ENCODE peak calls at places on chromosomes 4 and X, in five cellular contexts. One of them, this sample, is unnamed.

GRCh38 chr4:147078362-147078761 is 132.7 kb upstream of the TTC29 start:
- DNase-seq in H54: no peak
- DNase-seq in breast epithelium: no peak
- DNase-seq in HepG2: no peak
- DNase-seq in stomach: no peak
- DNase-seq in this sample: no peak

GRCh38 chr4:55866290-55866907 is 13.0 kb downstream of the EXOC1 start:
- DNase-seq in H54: peak
- DNase-seq in breast epithelium: no peak
- DNase-seq in HepG2: no peak
- DNase-seq in stomach: no peak
- DNase-seq in this sample: no peak

GRCh38 chr4:182343435-182343834 is 100.2 kb downstream of the TENM3 start:
- DNase-seq in H54: no peak
- DNase-seq in breast epithelium: no peak
- DNase-seq in HepG2: no peak
- DNase-seq in stomach: no peak
- DNase-seq in this sample: no peak

GRCh38 chr4:8871417-8872401 is at the start of gene HMX1:
- DNase-seq in H54: no peak
- DNase-seq in breast epithelium: no peak
- DNase-seq in HepG2: no peak
- DNase-seq in stomach: no peak
- DNase-seq in this sample: no peak

GRCh38 chrX:66001596-66001995 is 38.3 kb downstream of the VSIG4 start:
- DNase-seq in H54: no peak
- DNase-seq in breast epithelium: no peak
- DNase-seq in HepG2: no peak
- DNase-seq in stomach: no peak
- DNase-seq in this sample: no peak

GRCh38 chr4:77146426-77147399 is 10.3 kb upstream of the CCNG2 start:
- DNase-seq in H54: no peak
- DNase-seq in breast epithelium: no peak
- DNase-seq in HepG2: no peak
- DNase-seq in stomach: no peak
- DNase-seq in this sample: no peak

GRCh38 chr4:150348079-150348478 is 233.9 kb upstream of the MAB21L2 start:
- DNase-seq in H54: no peak
- DNase-seq in breast epithelium: no peak
- DNase-seq in HepG2: no peak
- DNase-seq in stomach: no peak
- DNase-seq in this sample: no peak

GRCh38 chr4:74845834-74846233 is 51.5 kb upstream of the BTC start:
- DNase-seq in H54: no peak
- DNase-seq in breast epithelium: no peak
- DNase-seq in HepG2: no peak
- DNase-seq in stomach: no peak
- DNase-seq in this sample: no peak

GRCh38 chr4:73868206-73869129 is 725 bp upstream of the CXCL1 start:
- DNase-seq in H54: no peak
- DNase-seq in breast epithelium: no peak
- DNase-seq in HepG2: no peak
- DNase-seq in stomach: no peak
- DNase-seq in this sample: no peak

GRCh38 chr4:169102011-169102410 is 92.0 kb upstream of the CBR4 start:
- DNase-seq in H54: no peak
- DNase-seq in breast epithelium: no peak
- DNase-seq in HepG2: no peak
- DNase-seq in stomach: no peak
- DNase-seq in this sample: no peak

GRCh38 chr4:2091990-2092652 is 33.0 kb downstream of the NAT8L start:
- DNase-seq in H54: no peak
- DNase-seq in breast epithelium: no peak
- DNase-seq in HepG2: no peak
- DNase-seq in stomach: peak
- DNase-seq in this sample: no peak

GRCh38 chr4:40916218-40916555 is 166.4 kb downstream of the NSUN7 start:
- DNase-seq in H54: no peak
- DNase-seq in breast epithelium: no peak
- DNase-seq in HepG2: no peak
- DNase-seq in stomach: no peak
- DNase-seq in this sample: no peak

GRCh38 chr4:167956676-167957075 is 135.7 kb upstream of the ANXA10 start:
- DNase-seq in H54: no peak
- DNase-seq in breast epithelium: no peak
- DNase-seq in HepG2: no peak
- DNase-seq in stomach: no peak
- DNase-seq in this sample: no peak

GRCh38 chr4:134518574-134519217 is 317.1 kb upstream of the PABPC4L start:
- DNase-seq in H54: no peak
- DNase-seq in breast epithelium: no peak
- DNase-seq in HepG2: no peak
- DNase-seq in stomach: no peak
- DNase-seq in this sample: no peak

GRCh38 chr4:169225058-169225751 is 45.6 kb downstream of the SH3RF1 start:
- DNase-seq in H54: peak
- DNase-seq in breast epithelium: no peak
- DNase-seq in HepG2: no peak
- DNase-seq in stomach: no peak
- DNase-seq in this sample: no peak

GRCh38 chr4:182126567-182126966 is 116.6 kb upstream of the TENM3 start:
- DNase-seq in H54: no peak
- DNase-seq in breast epithelium: no peak
- DNase-seq in HepG2: no peak
- DNase-seq in stomach: no peak
- DNase-seq in this sample: no peak

GRCh38 chr4:141028024-141028529 is 105.2 kb downstream of the RNF150 start:
- DNase-seq in H54: no peak
- DNase-seq in breast epithelium: no peak
- DNase-seq in HepG2: no peak
- DNase-seq in stomach: no peak
- DNase-seq in this sample: no peak

GRCh38 chr4:84887824-84888223 is 78.7 kb downstream of the WDFY3 start:
- DNase-seq in H54: no peak
- DNase-seq in breast epithelium: no peak
- DNase-seq in HepG2: no peak
- DNase-seq in stomach: no peak
- DNase-seq in this sample: no peak

GRCh38 chr4:5378002-5378401 is 326.7 kb downstream of the STK32B start:
- DNase-seq in H54: no peak
- DNase-seq in breast epithelium: no peak
- DNase-seq in HepG2: peak
- DNase-seq in stomach: no peak
- DNase-seq in this sample: no peak

GRCh38 chrX:13775837-13776236 is 41.1 kb downstream of the GPM6B start:
- DNase-seq in H54: no peak
- DNase-seq in breast epithelium: no peak
- DNase-seq in HepG2: no peak
- DNase-seq in stomach: no peak
- DNase-seq in this sample: no peak

DNA sequence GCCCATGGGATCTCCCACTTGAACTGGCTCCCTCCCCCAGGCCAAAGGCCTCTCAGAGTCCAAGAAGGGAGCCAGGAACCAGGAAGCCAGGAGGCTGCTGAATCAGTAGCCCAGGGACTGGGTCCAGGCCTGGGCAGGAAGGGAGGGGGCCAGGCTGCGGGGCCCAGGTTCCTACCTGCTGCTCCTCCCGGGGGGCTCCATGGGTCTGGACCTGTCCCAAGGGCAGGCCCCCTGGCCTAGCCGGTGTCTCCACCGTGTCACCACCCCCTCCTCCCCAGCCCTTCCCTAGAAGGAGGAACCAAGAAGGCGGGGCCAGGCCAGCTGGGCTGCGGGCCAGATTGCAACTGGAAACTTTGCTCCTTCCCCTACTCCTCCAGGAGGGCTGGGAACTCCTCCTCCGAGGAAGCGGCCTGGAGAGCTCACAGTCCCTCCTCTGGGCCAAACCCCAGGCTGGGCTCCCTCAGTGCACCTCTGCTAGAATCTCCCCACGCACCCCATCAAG is at the start of gene IQSEC2:
- DNase-seq in H54: peak
- DNase-seq in breast epithelium: peak
- DNase-seq in HepG2: no peak
- DNase-seq in stomach: peak
- DNase-seq in this sample: no peak
- TF ChIP-seq POLR2A in H54: no peak
- TF ChIP-seq POLR2A in breast epithelium: no peak
- TF ChIP-seq POLR2A in HepG2: no peak
- TF ChIP-seq POLR2A in stomach: no peak
- TF ChIP-seq POLR2A in this sample: no peak

GRCh38 chr4:110306363-110306762 is 107.9 kb upstream of the ELOVL6 start:
- DNase-seq in H54: no peak
- DNase-seq in breast epithelium: no peak
- DNase-seq in HepG2: no peak
- DNase-seq in stomach: no peak
- DNase-seq in this sample: no peak
- TF ChIP-seq POLR2A in H54: no peak
- TF ChIP-seq POLR2A in breast epithelium: no peak
- TF ChIP-seq POLR2A in HepG2: no peak
- TF ChIP-seq POLR2A in stomach: no peak
- TF ChIP-seq POLR2A in this sample: no peak

DNA sequence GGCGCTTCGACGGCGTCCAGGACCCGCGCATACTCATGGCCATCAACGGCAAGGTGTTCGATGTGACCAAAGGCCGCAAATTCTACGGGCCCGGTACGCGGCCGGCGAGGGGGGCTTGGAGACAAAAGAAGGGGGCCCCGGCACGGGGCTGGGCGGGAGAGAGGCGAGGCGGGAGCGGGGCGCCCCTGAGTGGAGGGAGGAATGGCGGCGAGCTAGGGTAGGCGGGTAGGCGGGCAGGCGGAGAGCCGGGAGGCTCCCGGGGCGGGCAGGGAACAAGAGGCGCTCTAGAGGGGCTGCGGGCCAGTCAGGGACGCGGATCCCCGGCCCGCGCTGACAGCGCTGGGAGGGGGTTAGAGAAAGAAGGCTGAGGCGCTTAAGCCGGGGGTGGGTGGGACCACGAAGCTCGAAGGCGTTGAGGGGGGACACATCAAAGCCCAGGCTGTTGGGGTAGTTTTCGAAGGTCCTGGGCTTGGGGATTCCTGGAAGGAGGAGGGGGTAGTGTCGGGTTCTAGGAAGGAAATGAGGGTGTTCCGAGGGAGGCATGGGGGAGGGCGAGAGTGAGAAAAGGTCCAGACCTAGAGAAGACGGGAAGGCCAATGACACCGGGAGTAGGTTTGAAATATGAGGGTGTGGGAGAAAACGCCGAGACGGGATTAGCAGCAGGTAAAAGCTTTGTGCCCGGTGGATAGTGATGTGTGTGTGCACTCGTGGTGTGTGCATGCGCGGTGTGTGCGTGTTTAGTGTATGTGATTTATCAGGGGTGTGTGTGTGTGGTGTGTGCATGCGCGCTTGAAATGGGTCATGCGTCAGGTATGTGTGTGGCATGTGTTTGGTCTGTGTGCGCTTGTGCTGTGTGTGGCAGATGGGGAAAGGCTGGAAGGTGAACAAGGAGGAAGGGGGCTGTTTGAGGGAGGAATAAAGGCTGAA is 777 bp downstream of the PGRMC1 start:
- DNase-seq in H54: no peak
- DNase-seq in breast epithelium: no peak
- DNase-seq in HepG2: no peak
- DNase-seq in stomach: peak
- DNase-seq in this sample: no peak
- TF ChIP-seq POLR2A in H54: no peak
- TF ChIP-seq POLR2A in breast epithelium: no peak
- TF ChIP-seq POLR2A in HepG2: no peak
- TF ChIP-seq POLR2A in stomach: no peak
- TF ChIP-seq POLR2A in this sample: no peak

GRCh38 chr4:6747690-6748068 is 31.7 kb downstream of the BLOC1S4 start:
- DNase-seq in H54: no peak
- DNase-seq in breast epithelium: no peak
- DNase-seq in HepG2: no peak
- DNase-seq in stomach: peak
- DNase-seq in this sample: no peak

GRCh38 chr4:6750302-6751221 is 32.0 kb upstream of the KIAA0232 start:
- DNase-seq in H54: no peak
- DNase-seq in breast epithelium: peak
- DNase-seq in HepG2: no peak
- DNase-seq in stomach: no peak
- DNase-seq in this sample: no peak

GRCh38 chr4:6751611-6752485 is 30.7 kb upstream of the KIAA0232 start:
- DNase-seq in H54: no peak
- DNase-seq in breast epithelium: no peak
- DNase-seq in HepG2: no peak
- DNase-seq in stomach: no peak
- DNase-seq in this sample: no peak

GRCh38 chr4:6748286-6748685 is 32.3 kb downstream of the BLOC1S4 start:
- DNase-seq in H54: no peak
- DNase-seq in breast epithelium: no peak
- DNase-seq in HepG2: no peak
- DNase-seq in stomach: no peak
- DNase-seq in this sample: no peak

DNA sequence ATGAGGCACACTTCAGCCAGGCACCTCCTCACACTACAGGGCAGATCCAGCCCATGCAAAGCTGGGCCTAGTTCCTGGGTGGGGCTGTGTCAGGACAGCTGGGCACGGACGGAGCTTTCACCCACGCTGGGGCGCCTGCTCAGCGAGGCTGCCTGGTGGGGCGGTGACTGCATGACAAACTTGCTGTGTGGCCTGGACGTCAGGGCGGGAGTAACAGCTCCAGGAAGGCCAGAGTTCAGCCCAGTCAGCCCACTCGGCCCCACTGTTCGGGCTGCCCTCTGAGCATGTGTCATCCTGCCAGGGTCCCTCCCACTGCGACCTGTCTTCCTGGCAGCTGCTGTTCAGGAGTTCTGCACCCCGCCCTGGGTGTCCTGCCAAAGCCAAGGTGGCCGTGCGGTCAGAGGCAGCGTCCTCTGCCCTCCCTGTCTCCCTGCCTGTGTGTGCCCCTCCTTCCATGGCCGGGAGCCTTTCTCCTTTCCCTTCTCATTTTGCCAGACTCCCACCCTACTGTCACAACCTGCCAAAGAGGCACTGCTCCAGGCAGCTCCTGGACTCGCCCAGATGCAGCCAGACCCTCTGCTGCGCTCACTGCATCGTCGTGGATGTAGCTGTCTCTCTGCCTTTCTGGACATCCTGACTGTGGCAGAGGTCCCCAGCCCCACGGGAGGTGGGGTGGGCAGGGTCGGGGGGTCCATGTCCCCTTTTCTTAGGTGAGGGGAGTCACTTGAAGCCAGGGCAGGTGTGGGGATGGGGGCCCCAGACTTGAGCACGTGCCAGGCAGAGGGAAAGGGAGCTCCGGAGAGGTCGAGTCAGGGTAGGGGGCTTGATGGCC is 33.0 kb upstream of the KIAA0232 start:
- DNase-seq in H54: peak
- DNase-seq in breast epithelium: peak
- DNase-seq in HepG2: peak
- DNase-seq in stomach: peak
- DNase-seq in this sample: no peak
- TF ChIP-seq POLR2A in H54: no peak
- TF ChIP-seq POLR2A in breast epithelium: no peak
- TF ChIP-seq POLR2A in HepG2: no peak
- TF ChIP-seq POLR2A in stomach: no peak
- TF ChIP-seq POLR2A in this sample: no peak

This sample was measured in GM12891.